ENCODE peak calls at places on chromosomes 11 and 22, in eight cellular contexts. P is CD4-positive, CD25-positive, alpha-beta regulatory T cell; M is heart right ventricle; Z is neural progenitor cell; E is A549; H is coronary artery; V is tibial artery; G is psoas muscle. T is an unnamed sample.

GRCh38 chr22:48993655-48994054 is 834.0 kb downstream of the BRD1 start:
- DNase-seq in P (no peak), M (no peak), Z (no peak), E (no peak), H (no peak), V (no peak), G (no peak), T (no peak)

GRCh38 chr22:22358686-22359085 is 114.1 kb downstream of the VPREB1 start:
- DNase-seq in P (no peak), M (no peak), Z (no peak), E (no peak), H (no peak), V (no peak), G (no peak), T (no peak)

GRCh38 chr11:43832536-43832935 is 48.1 kb upstream of the ALKBH3 start:
- DNase-seq in P (no peak), M (no peak), Z (no peak), E (no peak), H (no peak), V (no peak), G (no peak), T (no peak)

GRCh38 chr11:26245046-26245445 is 86.9 kb upstream of the ANO3 start:
- DNase-seq in P (no peak), M (no peak), Z (no peak), E (no peak), H (no peak), V (no peak), G (no peak), T (no peak)

GRCh38 chr11:86955111-86955673 is at the start of gene FZD4:
- DNase-seq in P (peak), M (peak), Z (peak), E (peak), H (peak), V (peak), G (peak), T (peak)

GRCh38 chr22:49983148-49984042 is 22.8 kb downstream of the PIM3 start:
- DNase-seq in P (no peak), M (no peak), Z (peak), E (no peak), H (no peak), V (no peak), G (peak), T (peak)

GRCh38 chr11:8715501-8715900 is 32.9 kb downstream of the RPL27A start:
- DNase-seq in P (no peak), M (peak), Z (no peak), E (no peak), H (no peak), V (no peak), G (peak), T (no peak)

GRCh38 chr22:48358886-48359612 is 1468.6 kb downstream of the BRD1 start:
- DNase-seq in P (no peak), M (no peak), Z (no peak), E (no peak), H (no peak), V (no peak), G (peak), T (no peak)

GRCh38 chr11:16814410-16815046 is 76.1 kb downstream of the C11orf58 start:
- DNase-seq in P (no peak), M (no peak), Z (no peak), E (no peak), H (no peak), V (no peak), G (no peak), T (no peak)

GRCh38 chr22:48356731-48357130 is 1470.9 kb downstream of the BRD1 start:
- DNase-seq in P (no peak), M (no peak), Z (no peak), E (no peak), H (no peak), V (no peak), G (peak), T (no peak)

GRCh38 chr11:121291896-121292502 is 572 bp upstream of the SC5D start:
- DNase-seq in P (peak), M (no peak), Z (no peak), E (no peak), H (no peak), V (no peak), G (no peak), T (no peak)

GRCh38 chr22:50271519-50271970 is 1.4 kb upstream of the MAPK11 start:
- DNase-seq in P (peak), M (peak), Z (peak), E (no peak), H (no peak), V (no peak), G (no peak), T (peak)

GRCh38 chr22:27835446-27835845 is 33.9 kb upstream of the MN1 start:
- DNase-seq in P (no peak), M (no peak), Z (no peak), E (no peak), H (peak), V (peak), G (no peak), T (peak)

GRCh38 chr11:108009497-108010360 is 1.0 kb downstream of the CUL5 start:
- DNase-seq in P (peak), M (no peak), Z (peak), E (no peak), H (no peak), V (no peak), G (no peak), T (no peak)

GRCh38 chr11:126384449-126385070 is 29.1 kb downstream of the ST3GAL4 start:
- DNase-seq in P (no peak), M (no peak), Z (no peak), E (no peak), H (no peak), V (no peak), G (no peak), T (no peak)

GRCh38 chr11:130179396-130180306 is 20.1 kb downstream of the ST14 start:
- DNase-seq in P (no peak), M (no peak), Z (no peak), E (no peak), H (no peak), V (no peak), G (no peak), T (no peak)

GRCh38 chr11:76803023-76803422 is 19.9 kb downstream of the TSKU start:
- DNase-seq in P (no peak), M (no peak), Z (no peak), E (no peak), H (peak), V (peak), G (no peak), T (peak)

GRCh38 chr11:102414559-102414958 is 38.0 kb downstream of the TMEM123 start:
- DNase-seq in P (no peak), M (no peak), Z (no peak), E (no peak), H (no peak), V (no peak), G (no peak), T (no peak)

GRCh38 chr22:31328545-31328960 is 17.6 kb downstream of the PATZ1 start:
- DNase-seq in P (no peak), M (no peak), Z (no peak), E (no peak), H (no peak), V (no peak), G (no peak), T (no peak)

GRCh38 chr22:27534720-27535125 is 266.8 kb downstream of the MN1 start:
- DNase-seq in P (no peak), M (no peak), Z (no peak), E (no peak), H (no peak), V (no peak), G (no peak), T (peak)

GRCh38 chr22:21802056-21802455 is 65.4 kb downstream of the MAPK1 start:
- DNase-seq in P (no peak), M (no peak), Z (no peak), E (no peak), H (no peak), V (no peak), G (no peak), T (no peak)

GRCh38 chr22:44276706-44277403 is 35.9 kb downstream of the SHISAL1 start:
- DNase-seq in P (no peak), M (no peak), Z (peak), E (no peak), H (no peak), V (no peak), G (peak), T (no peak)

GRCh38 chr11:12900496-12900895 is 108.6 kb upstream of the RASSF10 start:
- DNase-seq in P (no peak), M (no peak), Z (no peak), E (no peak), H (no peak), V (no peak), G (no peak), T (peak)

GRCh38 chr11:48066881-48067800 is 86.8 kb downstream of the PTPRJ start:
- DNase-seq in P (no peak), M (no peak), Z (peak), E (no peak), H (no peak), V (no peak), G (no peak), T (peak)

GRCh38 chr22:33000342-33001280 is 57.6 kb downstream of the SYN3 start:
- DNase-seq in P (peak), M (peak), Z (peak), E (peak), H (no peak), V (peak), G (peak), T (peak)

GRCh38 chr22:49492756-49493251 is 334.9 kb downstream of the BRD1 start:
- DNase-seq in P (no peak), M (no peak), Z (no peak), E (no peak), H (no peak), V (no peak), G (no peak), T (no peak)

GRCh38 chr11:74739546-74740270 is 8.5 kb upstream of the CHRDL2 start:
- DNase-seq in P (peak), M (no peak), Z (peak), E (peak), H (no peak), V (peak), G (peak), T (no peak)

GRCh38 chr11:67615455-67616430 is 9.0 kb downstream of the NDUFV1 start:
- DNase-seq in P (peak), M (no peak), Z (peak), E (peak), H (peak), V (no peak), G (peak), T (peak)

GRCh38 chr22:18001040-18001893 is 23.1 kb downstream of the MICAL3 start:
- DNase-seq in P (peak), M (peak), Z (peak), E (peak), H (peak), V (peak), G (peak), T (peak)

GRCh38 chr11:69213964-69214363 is 58.2 kb downstream of the SMIM38 start:
- DNase-seq in P (no peak), M (no peak), Z (no peak), E (no peak), H (peak), V (no peak), G (no peak), T (no peak)

GRCh38 chr11:71453021-71453910 is at the start of gene NADSYN1:
- DNase-seq in P (peak), M (peak), Z (peak), E (peak), H (peak), V (peak), G (peak), T (peak)
- H3K27ac ChIP-seq in P (peak), M (peak), Z (no peak), E (peak), H (peak), V (peak), G (peak), T (peak)

GRCh38 chr11:95695181-95695580 is 94.4 kb downstream of the FAM76B start:
- DNase-seq in P (peak), M (no peak), Z (no peak), E (no peak), H (no peak), V (no peak), G (no peak), T (no peak)
- H3K4me3 ChIP-seq in P (no peak), M (no peak), Z (no peak), E (no peak), H (no peak), V (no peak), G (no peak), T (no peak)

GRCh38 chr11:63713776-63714175 is 32.5 kb downstream of the RTN3 start:
- DNase-seq in P (no peak), M (no peak), Z (no peak), E (no peak), H (no peak), V (no peak), G (no peak), T (no peak)

GRCh38 chr11:63708764-63709163 is 27.5 kb downstream of the RTN3 start:
- DNase-seq in P (no peak), M (no peak), Z (no peak), E (no peak), H (no peak), V (no peak), G (no peak), T (no peak)

GRCh38 chr11:63711838-63712237 is 30.5 kb downstream of the RTN3 start:
- DNase-seq in P (no peak), M (no peak), Z (no peak), E (no peak), H (no peak), V (no peak), G (no peak), T (no peak)

GRCh38 chr11:63709336-63709735 is 28.0 kb downstream of the RTN3 start:
- DNase-seq in P (no peak), M (no peak), Z (no peak), E (no peak), H (no peak), V (no peak), G (no peak), T (peak)

GRCh38 chr11:63710476-63711217 is 29.3 kb downstream of the RTN3 start:
- DNase-seq in P (no peak), M (no peak), Z (no peak), E (no peak), H (no peak), V (no peak), G (no peak), T (no peak)
- H3K27ac ChIP-seq in P (no peak), M (no peak), Z (no peak), E (no peak), H (no peak), V (no peak), G (no peak), T (no peak)

DNA sequence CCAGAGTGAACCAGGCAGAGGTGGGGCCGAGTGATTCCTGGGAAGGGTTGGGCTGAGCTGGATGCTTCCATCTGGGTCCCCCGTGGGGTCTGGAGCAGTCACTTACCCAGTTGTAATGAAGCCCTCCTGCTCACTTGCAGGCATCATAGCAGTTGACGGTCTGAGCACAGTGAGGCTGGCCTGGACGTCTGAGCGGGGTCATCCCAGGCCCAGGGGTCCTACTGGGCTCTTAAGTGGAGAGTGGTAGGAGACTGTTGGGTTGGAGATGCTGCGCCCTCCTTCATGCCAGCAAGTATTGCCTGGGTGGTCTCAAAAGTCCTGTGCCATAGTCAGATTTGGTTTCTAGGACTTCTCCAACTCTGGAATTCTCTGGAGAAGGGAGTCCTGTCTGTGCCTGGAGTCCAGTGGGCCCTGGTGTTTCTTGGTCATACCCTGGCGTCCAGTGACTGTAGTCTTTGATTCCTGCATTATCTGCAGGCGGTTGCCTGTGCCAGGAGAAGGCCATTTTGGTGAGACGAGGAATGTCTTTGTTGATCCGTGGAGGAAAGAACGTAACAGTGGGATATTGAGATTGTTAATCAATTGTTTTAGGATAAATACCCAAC is 82.3 kb downstream of the TBC1D22A start:
- DNase-seq in P (no peak), M (no peak), Z (no peak), E (no peak), H (peak), V (no peak), G (no peak), T (no peak)
- H3K4me3 ChIP-seq in P (no peak), M (no peak), Z (no peak), E (no peak), H (peak), V (no peak), G (no peak), T (no peak)

GRCh38 chr11:36254739-36255138 is 34.5 kb downstream of the COMMD9 start:
- DNase-seq in P (no peak), M (no peak), Z (no peak), E (no peak), H (no peak), V (no peak), G (no peak), T (no peak)
- H3K27ac ChIP-seq in P (no peak), M (no peak), Z (no peak), E (no peak), H (no peak), V (no peak), G (no peak), T (no peak)

DNA sequence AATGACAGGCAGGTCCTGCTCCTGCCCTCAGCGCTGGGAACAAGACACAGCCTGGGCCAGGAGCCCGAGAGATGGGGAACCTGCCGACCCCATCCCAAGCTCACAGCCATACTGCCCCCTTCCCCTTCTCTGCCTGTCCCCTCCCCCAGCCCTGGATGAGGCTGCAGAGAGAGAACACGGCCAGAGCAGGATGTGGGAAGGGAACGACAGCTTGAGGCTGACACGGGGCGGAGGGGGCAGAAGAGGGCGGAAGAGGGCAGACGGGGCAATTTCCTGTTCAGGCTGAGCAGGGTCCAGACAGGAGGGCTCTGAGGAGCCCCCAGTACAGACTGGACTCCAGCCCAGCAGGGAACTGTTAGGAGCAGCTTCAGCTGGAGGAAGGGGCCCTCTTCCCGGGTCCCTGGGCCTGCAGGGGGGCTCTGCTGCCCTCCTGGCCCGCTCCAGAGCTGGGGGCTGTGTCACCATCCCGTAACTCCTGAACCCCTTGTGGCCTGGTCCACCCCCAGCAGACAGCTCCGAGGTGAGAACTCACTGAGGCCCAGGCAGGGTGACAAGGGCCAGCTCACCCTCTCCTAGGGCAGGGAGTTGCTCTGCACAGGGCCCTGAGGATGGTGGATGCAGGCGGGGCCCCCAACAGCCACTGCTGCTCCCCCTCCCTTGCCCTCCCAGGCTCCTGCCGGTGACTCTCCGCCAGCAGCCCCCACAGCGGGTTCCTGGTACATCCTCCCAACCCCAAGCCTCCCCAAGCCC is 5.7 kb downstream of the CTSD start:
- DNase-seq in P (peak), M (no peak), Z (no peak), E (no peak), H (no peak), V (no peak), G (peak), T (no peak)
- H3K4me3 ChIP-seq in P (peak), M (no peak), Z (no peak), E (no peak), H (peak), V (no peak), G (peak), T (no peak)

GRCh38 chr11:2467695-2468055 is 22.9 kb downstream of the KCNQ1 start:
- DNase-seq in P (no peak), M (no peak), Z (no peak), E (no peak), H (peak), V (no peak), G (no peak), T (no peak)

GRCh38 chr11:2466069-2466801 is 21.4 kb downstream of the KCNQ1 start:
- DNase-seq in P (no peak), M (no peak), Z (no peak), E (no peak), H (peak), V (no peak), G (no peak), T (no peak)

GRCh38 chr11:2466869-2467694 is 22.3 kb downstream of the KCNQ1 start:
- DNase-seq in P (peak), M (no peak), Z (no peak), E (no peak), H (peak), V (no peak), G (no peak), T (peak)

GRCh38 chr11:2470495-2470894 is 25.7 kb downstream of the KCNQ1 start:
- DNase-seq in P (no peak), M (no peak), Z (no peak), E (no peak), H (no peak), V (no peak), G (no peak), T (peak)

GRCh38 chr11:2468363-2469240 is 23.8 kb downstream of the KCNQ1 start:
- DNase-seq in P (no peak), M (no peak), Z (no peak), E (no peak), H (peak), V (no peak), G (no peak), T (peak)
- H3K27ac ChIP-seq in P (no peak), M (no peak), Z (no peak), E (no peak), H (no peak), V (no peak), G (no peak), T (no peak)